ENCODE peak calls at places on chromosomes 3 and 15, in ten cellular contexts. N is esophagus squamous epithelium; X is T-helper 1 cell; B is GM13977; G is NCI-H460; S is HTR-8/SVneo; Q is mucosa of descending colon; A is type B pancreatic cell; H is activated CD4-positive, alpha-beta T cell treated with anti-CD3 and anti-CD28 coated beads for 36 hours; Y is head of caudate nucleus. P is an unnamed sample.

GRCh38 chr15:61659571-61660190 is 400.6 kb downstream of the VPS13C start:
- DNase-seq in H (no peak), B (no peak), X (no peak), N (no peak), G (no peak), S (no peak), A (no peak), Y (no peak), Q (no peak), P (no peak)

GRCh38 chr15:31344824-31345605 is 18.4 kb downstream of the KLF13 start:
- DNase-seq in H (peak), N (no peak), B (no peak), X (no peak), Y (no peak), Q (peak), S (no peak), A (no peak), G (no peak), P (peak)

GRCh38 chr3:45244356-45244755 is 18.3 kb upstream of the TMEM158 start:
- DNase-seq in A (no peak), H (no peak), X (no peak), Y (no peak), Q (no peak), G (no peak), S (no peak), B (no peak), N (no peak), P (no peak)

GRCh38 chr3:18234717-18235335 is 190.3 kb downstream of the SATB1 start:
- DNase-seq in Q (no peak), G (no peak), N (no peak), A (no peak), S (no peak), X (no peak), H (no peak), Y (no peak), B (no peak), P (no peak)

GRCh38 chr3:45055032-45055410 is 28.9 kb downstream of the CLEC3B start:
- DNase-seq in S (no peak), G (no peak), N (no peak), Q (no peak), A (no peak), X (no peak), B (no peak), Y (no peak), H (no peak), P (no peak)

GRCh38 chr3:108088697-108089096 is 2.1 kb downstream of the CD47 start:
- DNase-seq in A (no peak), N (no peak), H (peak), X (no peak), G (no peak), Q (no peak), S (no peak), B (peak), Y (no peak), P (peak)

GRCh38 chr3:3686907-3687648 is 112.2 kb upstream of the LRRN1 start:
- DNase-seq in Y (no peak), X (no peak), G (no peak), Q (no peak), A (no peak), N (no peak), B (no peak), H (no peak), S (no peak), P (no peak)

GRCh38 chr15:69417581-69417980 is 3.4 kb downstream of the KIF23 start:
- DNase-seq in X (no peak), H (no peak), B (no peak), Y (no peak), N (no peak), Q (no peak), A (no peak), G (no peak), S (no peak), P (no peak)